ENCODE peak calls at places on chromosomes 6 and 20, in seven cellular contexts. W, A, M, S, I, X and R are unnamed samples.

GRCh38 chr20:46681032-46681854 is 8.0 kb downstream of the TP53RK start:
- DNase-seq in S (peak), W (peak), I (peak), X (peak), M (peak), A (peak), R (peak)

GRCh38 chr20:10474606-10475184 is 39.6 kb downstream of the SLX4IP start:
- DNase-seq in M (no peak), X (no peak), W (no peak), A (no peak), I (no peak), S (no peak), R (no peak)

GRCh38 chr20:12053348-12053747 is 135.7 kb downstream of the BTBD3 start:
- DNase-seq in X (peak), M (no peak), A (no peak), S (no peak), I (no peak), W (no peak), R (peak)

GRCh38 chr20:63472159-63472811 is at the start of gene KCNQ2:
- DNase-seq in X (no peak), W (no peak), M (no peak), A (no peak), I (peak), S (no peak), R (no peak)

GRCh38 chr6:89895273-89895874 is 1.1 kb downstream of the GJA10 start:
- DNase-seq in X (peak), W (no peak), M (no peak), A (peak), I (peak), S (no peak), R (peak)

GRCh38 chr6:34189806-34190503 is 44.1 kb upstream of the GRM4 start:
- DNase-seq in S (peak), M (no peak), A (no peak), I (no peak), X (no peak), W (no peak), R (no peak)

GRCh38 chr6:32933661-32934085 is 7.2 kb downstream of the HLA-DMB start:
- DNase-seq in A (peak), X (peak), S (peak), M (peak), W (peak), I (peak), R (peak)

GRCh38 chr6:83378621-83379388 is 52.0 kb downstream of the ME1 start:
- DNase-seq in A (no peak), W (no peak), S (no peak), M (no peak), X (peak), I (no peak), R (no peak)

GRCh38 chr6:106692112-106692822 is 62.9 kb downstream of the QRSL1 start:
- DNase-seq in W (peak), M (no peak), S (no peak), A (peak), X (peak), I (no peak), R (peak)

GRCh38 chr6:136037885-136038460 is 186.5 kb downstream of the PDE7B start:
- DNase-seq in S (no peak), X (peak), I (no peak), M (no peak), W (no peak), A (no peak), R (no peak)

GRCh38 chr20:10671221-10671849 is 2.5 kb downstream of the JAG1 start:
- DNase-seq in X (peak), M (no peak), W (peak), I (no peak), S (no peak), A (peak), R (peak)

GRCh38 chr20:51767018-51767866 is 948 bp downstream of the ATP9A start:
- DNase-seq in A (peak), W (peak), X (peak), S (no peak), M (no peak), I (peak), R (peak)

GRCh38 chr6:150865043-150865405 is 478 bp upstream of the MTHFD1L start:
- DNase-seq in M (no peak), I (no peak), W (no peak), S (no peak), X (peak), A (no peak), R (no peak)

GRCh38 chr6:12535915-12536314 is 180.7 kb upstream of the PHACTR1 start:
- DNase-seq in I (no peak), S (no peak), A (no peak), W (no peak), M (no peak), X (no peak), R (no peak)

GRCh38 chr6:97947841-97948240 is 664.8 kb upstream of the MMS22L start:
- DNase-seq in W (peak), S (no peak), M (no peak), X (peak), I (no peak), A (peak), R (no peak)